ENCODE peak calls at places on chromosomes 6 and 20, in four cellular contexts. Q is hepatocyte, T is lung, H is ovary. S is an unnamed sample.

GRCh38 chr20:59692139-59692538 is 87.8 kb downstream of the PHACTR3 start:
- DNase-seq in T (no peak), H (no peak), Q (no peak), S (no peak)

GRCh38 chr6:161137839-161138544 is 135.9 kb downstream of the AGPAT4 start:
- DNase-seq in Q (no peak), H (no peak), T (no peak), S (no peak)

GRCh38 chr20:63895202-63895885 is 418 bp downstream of the DNAJC5 start:
- DNase-seq in Q (no peak), T (no peak), H (peak; percentile 41), S (no peak)

GRCh38 chr20:59299961-59300340 is 460 bp upstream of the EDN3 start:
- DNase-seq in H (no peak), Q (peak; percentile 66), T (no peak), S (no peak)

GRCh38 chr6:134609862-134610261 is 291.9 kb upstream of the SGK1 start:
- DNase-seq in H (no peak), Q (no peak), T (no peak), S (no peak)

GRCh38 chr6:145602927-145603326 is 132.4 kb downstream of the EPM2A start:
- DNase-seq in H (no peak), Q (no peak), T (no peak), S (no peak)

GRCh38 chr6:125104425-125104824 is 49.1 kb upstream of the TPD52L1 start:
- DNase-seq in T (no peak), Q (no peak), H (no peak), S (peak; percentile 53)

GRCh38 chr20:48454721-48455490 is 372.9 kb downstream of the PREX1 start:
- DNase-seq in H (no peak), T (no peak), Q (no peak), S (no peak)

GRCh38 chr6:43702522-43703440 is 15.2 kb upstream of the MRPS18A start:
- DNase-seq in H (peak; percentile 83), Q (peak; percentile 94), T (peak; percentile 93), S (peak; percentile 63)

GRCh38 chr20:50142812-50143211 is 10.7 kb downstream of the PEDS1 start:
- DNase-seq in H (no peak), T (no peak), Q (no peak), S (no peak)

GRCh38 chr20:36472656-36473071 is 68.7 kb upstream of the MYL9 start:
- DNase-seq in T (no peak), H (peak; percentile 55), Q (peak; percentile 75), S (no peak)

GRCh38 chr6:34806738-34807453 is 15.0 kb downstream of the BLTP3A start:
- DNase-seq in Q (no peak), T (no peak), H (no peak), S (no peak)

GRCh38 chr6:69796081-69796626 is 656 bp downstream of the LMBRD1 start:
- DNase-seq in T (peak; percentile 43), Q (peak; percentile 74), H (no peak), S (no peak)

GRCh38 chr6:3913077-3913957 is 64.1 kb downstream of the FAM50B start:
- DNase-seq in Q (peak; percentile 77), T (peak; percentile 67), H (no peak), S (peak; percentile 93)

GRCh38 chr6:168469198-168469943 is 28.4 kb downstream of the SMOC2 start:
- DNase-seq in Q (no peak), T (no peak), H (no peak), S (no peak)

DNA sequence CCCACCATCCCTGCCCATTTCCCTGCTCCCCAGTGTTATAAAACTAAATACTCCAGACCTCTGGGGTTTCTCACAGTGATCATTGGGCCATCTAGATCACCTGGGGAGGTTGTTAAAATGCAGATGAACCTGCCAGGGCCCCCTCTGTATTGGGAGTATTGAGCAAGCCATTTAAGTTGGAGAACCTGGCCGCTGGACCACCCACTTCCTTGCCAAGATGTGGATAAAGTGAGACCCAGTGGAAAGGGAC is 1.5 kb downstream of the ID1 start:
- DNase-seq in H (no peak), T (no peak), Q (no peak), S (no peak)
- H3K4me3 ChIP-seq in H (peak overlapping the region; percentile 41), T (peak overlapping the region; percentile 94), Q (peak overlapping the region; percentile 42), S (peak overlapping the region; percentile 99)

GRCh38 chr20:32539817-32540675 is 45.1 kb downstream of the NOL4L start:
- DNase-seq in Q (peak; percentile 71), H (no peak), T (no peak), S (no peak)
- TF ChIP-seq CTCF in Q (no peak), H (no peak), T (no peak), S (no peak)

GRCh38 chr6:144350176-144350575 is 65.0 kb downstream of the UTRN start:
- DNase-seq in H (no peak), Q (no peak), T (no peak), S (no peak)
- H3K4me3 ChIP-seq in H (no peak overlapping the region), Q (no peak overlapping the region), T (no peak overlapping the region), S (no peak overlapping the region)

GRCh38 chr6:105179244-105180065 is at the start of gene POPDC3:
- DNase-seq in T (no peak), H (peak; percentile 11), Q (peak; percentile 54), S (no peak)
- TF ChIP-seq CTCF in T (no peak), H (no peak), Q (no peak), S (no peak)

GRCh38 chr20:34636648-34637047 is 40.2 kb downstream of the PIGU start:
- DNase-seq in H (no peak), Q (no peak), T (no peak), S (no peak)

GRCh38 chr20:34638532-34638931 is 38.4 kb downstream of the PIGU start:
- DNase-seq in T (no peak), Q (no peak), H (no peak), S (no peak)

GRCh38 chr20:34634392-34634791 is 42.5 kb downstream of the PIGU start:
- DNase-seq in H (no peak), Q (no peak), T (no peak), S (no peak)

GRCh38 chr20:34639755-34640222 is 37.1 kb downstream of the PIGU start:
- DNase-seq in T (no peak), Q (peak; percentile 24), H (no peak), S (no peak)

DNA sequence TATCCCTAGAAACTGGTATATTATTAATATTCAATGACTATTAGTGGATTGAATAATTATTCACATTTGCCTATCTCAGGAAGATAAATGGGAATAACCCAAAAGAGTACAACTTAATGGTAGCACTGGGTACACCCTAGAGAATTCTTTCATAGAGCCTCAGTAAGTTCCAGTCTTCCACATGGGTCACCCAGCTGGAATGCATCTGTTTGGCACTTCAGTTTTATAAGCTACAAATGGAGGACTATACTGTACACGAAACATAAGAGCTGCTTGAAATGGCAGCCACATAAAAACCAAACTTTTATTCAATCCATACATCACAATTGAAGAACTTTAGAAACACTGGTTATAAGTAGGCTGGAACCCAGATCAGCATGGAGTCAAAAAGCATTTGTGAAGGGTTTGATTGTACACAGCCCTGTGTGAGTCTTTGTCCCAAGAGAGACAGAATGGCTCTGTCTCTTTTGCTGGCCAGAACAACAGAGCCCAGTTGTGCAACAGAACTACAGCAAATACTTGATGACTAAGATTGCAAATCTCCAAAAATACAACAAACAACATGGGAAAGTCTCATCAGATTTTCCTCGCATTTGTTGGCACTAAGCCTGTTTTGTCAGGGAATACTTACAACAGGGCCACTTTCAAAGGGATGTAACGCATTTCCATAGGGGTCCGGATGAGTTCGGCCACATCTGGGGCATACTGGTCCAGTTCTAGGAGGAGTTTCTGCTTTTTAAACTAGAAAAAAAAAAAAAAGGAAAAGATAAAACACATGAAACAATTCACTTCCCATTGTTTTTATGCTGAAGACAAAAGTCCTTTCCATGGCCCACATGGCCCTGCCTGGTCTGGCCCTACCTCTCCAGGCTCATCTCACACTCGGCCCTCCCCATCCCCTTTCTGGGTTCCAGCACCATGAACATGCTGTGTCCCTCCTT is 39.4 kb downstream of the PIGU start:
- DNase-seq in Q (no peak), T (no peak), H (no peak), S (no peak)
- H3K4me3 ChIP-seq in Q (no peak overlapping the region), T (no peak overlapping the region), H (no peak overlapping the region), S (no peak overlapping the region)

DNA sequence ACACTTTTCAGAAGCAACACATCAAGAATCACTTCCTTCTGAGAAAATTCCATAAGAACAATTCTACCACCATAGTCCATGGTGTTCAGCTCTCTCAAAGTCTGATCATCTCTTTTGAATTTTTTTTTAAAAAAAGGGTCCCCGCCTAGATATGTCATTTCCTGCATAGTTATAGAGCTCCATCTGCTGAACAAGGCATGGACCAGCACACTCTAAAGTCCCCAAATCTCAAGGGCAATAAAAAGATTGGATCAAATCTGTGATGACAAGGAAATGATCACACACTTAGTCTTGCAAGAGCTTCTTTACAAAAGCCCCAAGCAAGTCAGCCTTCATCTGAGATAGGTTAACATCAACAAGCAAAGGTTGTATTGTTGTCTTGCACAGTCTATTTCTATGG is 100.7 kb upstream of the STMND1 start:
- DNase-seq in Q (no peak), T (no peak), H (no peak), S (no peak)
- TF ChIP-seq CTCF in Q (no peak), T (no peak), H (no peak), S (peak; percentile 45)

GRCh38 chr20:35303735-35304431 is 11.7 kb upstream of the FAM83C start:
- DNase-seq in Q (peak; percentile 94), T (peak; percentile 83), H (peak; percentile 79), S (peak; percentile 86)

GRCh38 chr20:35305682-35306556 is 13.7 kb upstream of the FAM83C start:
- DNase-seq in Q (peak; percentile 94), T (no peak), H (no peak), S (peak; percentile 95)

GRCh38 chr20:35304956-35305355 is 12.7 kb upstream of the FAM83C start:
- DNase-seq in H (no peak), T (no peak), Q (peak; percentile 4), S (no peak)

GRCh38 chr20:35307666-35308653 is 15.7 kb upstream of the FAM83C start:
- DNase-seq in H (no peak), Q (no peak), T (no peak), S (peak; percentile 78)

DNA sequence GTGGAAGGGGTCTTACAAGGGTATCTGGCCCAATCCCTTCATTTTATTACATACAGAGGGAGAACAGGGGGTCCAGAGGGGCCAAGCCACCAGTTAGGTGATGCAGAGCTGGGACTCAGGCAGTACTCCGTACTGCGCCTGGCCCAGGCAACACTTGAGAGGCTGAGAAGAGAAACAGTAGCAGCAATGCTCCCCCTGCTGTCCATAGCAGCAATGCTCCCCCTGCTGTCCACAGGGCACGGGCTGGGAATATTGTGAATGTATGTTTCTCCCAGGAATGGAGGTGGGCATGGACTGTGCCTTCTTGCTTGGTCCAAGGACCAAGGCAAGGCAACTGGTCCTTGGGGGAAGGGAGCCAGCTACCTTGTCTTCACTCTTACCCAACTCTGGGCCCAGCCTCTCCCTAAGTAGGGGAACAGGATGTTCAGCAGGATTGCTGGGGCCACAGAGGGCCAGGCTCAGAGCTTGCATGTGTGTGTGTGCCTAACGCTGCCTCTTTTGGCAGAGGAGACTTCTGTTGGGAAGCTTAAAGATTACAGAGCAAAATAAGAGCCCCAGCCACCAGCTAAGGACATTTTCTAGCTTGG is 14.8 kb upstream of the FAM83C start:
- DNase-seq in T (peak; percentile 55), H (no peak), Q (peak; percentile 85), S (no peak)
- H3K4me3 ChIP-seq in T (no peak overlapping the region), H (no peak overlapping the region), Q (no peak overlapping the region), S (no peak overlapping the region)

GRCh38 chr6:112007805-112008204 is 46.1 kb upstream of the CCN6 start:
- DNase-seq in Q (no peak), H (no peak), T (peak; percentile 32), S (no peak)

GRCh38 chr6:112007254-112007653 is 46.6 kb upstream of the CCN6 start:
- DNase-seq in T (no peak), Q (peak; percentile 26), H (no peak), S (no peak)

GRCh38 chr6:112008482-112008881 is 45.4 kb upstream of the CCN6 start:
- DNase-seq in Q (no peak), T (no peak), H (no peak), S (no peak)

GRCh38 chr6:112010328-112010727 is 43.6 kb upstream of the CCN6 start:
- DNase-seq in H (no peak), Q (no peak), T (no peak), S (no peak)

GRCh38 chr6:112004397-112005341 is 49.2 kb upstream of the CCN6 start:
- DNase-seq in Q (no peak), T (no peak), H (no peak), S (no peak)
- TF ChIP-seq CTCF in Q (no peak), T (no peak), H (no peak), S (no peak)